ENCODE peak calls at places on chromosomes 12 and 14, in nine cellular contexts. I is stomach; A is upper lobe of left lung; V is tibial artery; P is uterus; J is cardiac muscle cell; Y is CD8-positive, alpha-beta T cell; G is neural progenitor cell; O is left lung. Q is an unnamed sample.

GRCh38 chr12:48159976-48160525 is 2.7 kb upstream of the ASB8 start:
- DNase-seq in P (no peak), G (no peak), J (peak; percentile 29), V (no peak), I (no peak), O (no peak), Y (no peak), A (no peak), Q (no peak)

GRCh38 chr14:20530771-20531571 is 25.6 kb downstream of the RNASE10 start:
- DNase-seq in J (peak; percentile 65), G (peak; percentile 86), P (peak; percentile 63), Y (peak; percentile 80), O (peak; percentile 46), I (peak; percentile 73), V (peak; percentile 83), A (no peak), Q (peak; percentile 60)

GRCh38 chr12:75623631-75624118 is 112.3 kb upstream of the KRR1 start:
- DNase-seq in Y (no peak), A (no peak), P (no peak), I (no peak), V (no peak), G (no peak), O (no peak), J (peak; percentile 68), Q (no peak)

GRCh38 chr12:40622246-40622838 is 69.9 kb upstream of the CNTN1 start:
- DNase-seq in O (no peak), G (peak; percentile 69), J (peak; percentile 46), Y (no peak), A (no peak), V (peak; percentile 60), P (peak; percentile 40), I (peak; percentile 55), Q (peak; percentile 5)

GRCh38 chr12:131784909-131785762 is 43.1 kb upstream of the MMP17 start:
- DNase-seq in P (no peak), A (no peak), O (no peak), V (no peak), I (no peak), J (no peak), G (no peak), Y (no peak), Q (no peak)

GRCh38 chr12:124398578-124399227 is 103.8 kb downstream of the RFLNA start:
- DNase-seq in O (no peak), A (no peak), J (peak; percentile 71), P (peak; percentile 89), Y (no peak), I (peak; percentile 48), G (no peak), V (peak; percentile 95), Q (peak; percentile 78)

GRCh38 chr12:29309320-29309902 is 71.6 kb downstream of the ERGIC2 start:
- DNase-seq in O (no peak), P (no peak), A (no peak), Y (no peak), J (peak; percentile 55), V (no peak), G (no peak), I (no peak), Q (no peak)

GRCh38 chr12:131136539-131136872 is 182.8 kb downstream of the ADGRD1 start:
- DNase-seq in G (no peak), Y (peak; percentile 47), O (no peak), A (peak; percentile 56), V (no peak), I (no peak), P (no peak), J (no peak), Q (no peak)

GRCh38 chr14:87628129-87628528 is 364.9 kb downstream of the GALC start:
- DNase-seq in J (peak; percentile 27), Y (no peak), O (peak; percentile 35), P (peak; percentile 49), G (peak; percentile 90), I (no peak), V (peak; percentile 74), A (no peak), Q (no peak)

GRCh38 chr12:128267651-128268347 is 829 bp downstream of the TMEM132C start:
- DNase-seq in G (peak; percentile 57), A (no peak), O (no peak), P (peak; percentile 16), V (no peak), I (no peak), J (no peak), Y (no peak), Q (no peak)

GRCh38 chr12:159131-159782 is 54.7 kb downstream of the SLC6A12 start:
- DNase-seq in I (no peak), G (peak; percentile 51), P (no peak), V (no peak), Y (no peak), O (no peak), J (no peak), A (no peak), Q (no peak)

GRCh38 chr14:104889374-104889755 is 24.3 kb downstream of the CEP170B start:
- DNase-seq in G (peak; percentile 42), J (no peak), P (no peak), A (peak; percentile 76), V (no peak), O (peak; percentile 30), I (no peak), Y (no peak), Q (no peak)

GRCh38 chr12:30847259-30847658 is 79.3 kb upstream of the TSPAN11 start:
- DNase-seq in A (no peak), J (peak; percentile 82), I (no peak), G (peak; percentile 83), V (no peak), Y (no peak), P (no peak), O (no peak), Q (no peak)

GRCh38 chr14:22168092-22168955 is 420.7 kb downstream of the DAD1 start:
- DNase-seq in G (no peak), P (no peak), O (no peak), Y (no peak), J (peak; percentile 8), V (no peak), I (no peak), A (no peak), Q (no peak)

GRCh38 chr12:88579941-88580871 is at the start of gene KITLG:
- DNase-seq in J (peak; percentile 93), I (peak; percentile 90), G (peak; percentile 93), Y (no peak), O (peak; percentile 85), A (peak; percentile 95), P (peak; percentile 80), V (peak; percentile 81), Q (peak; percentile 86)

GRCh38 chr12:128316078-128316477 is 49.1 kb downstream of the TMEM132C start:
- DNase-seq in I (no peak), A (no peak), O (no peak), J (no peak), Y (no peak), G (no peak), V (no peak), P (no peak), Q (no peak)

GRCh38 chr14:104758981-104759975 is 6.3 kb downstream of the SIVA1 start:
- DNase-seq in J (no peak), Y (no peak), I (no peak), V (no peak), P (no peak), G (no peak), O (no peak), A (peak; percentile 74), Q (no peak)

GRCh38 chr12:1608783-1609119 is 14.4 kb upstream of the FBXL14 start:
- DNase-seq in I (no peak), P (no peak), O (no peak), J (peak; percentile 46), G (no peak), Y (no peak), V (no peak), A (no peak), Q (no peak)

GRCh38 chr12:132342322-132342721 is 12.9 kb upstream of the GALNT9 start:
- DNase-seq in P (no peak), G (peak; percentile 63), J (no peak), Y (no peak), O (no peak), A (peak; percentile 45), I (no peak), V (no peak), Q (no peak)

GRCh38 chr12:92402415-92402814 is 256.8 kb upstream of the BTG1 start:
- DNase-seq in G (no peak), A (no peak), I (no peak), Y (no peak), P (no peak), J (no peak), V (no peak), O (no peak), Q (no peak)
- H3K27ac ChIP-seq in G (no peak overlapping the region), A (no peak overlapping the region), I (no peak overlapping the region), Y (no peak overlapping the region), P (no peak overlapping the region), J (no peak overlapping the region), V (no peak overlapping the region), O (no peak overlapping the region), Q (no peak overlapping the region)

DNA sequence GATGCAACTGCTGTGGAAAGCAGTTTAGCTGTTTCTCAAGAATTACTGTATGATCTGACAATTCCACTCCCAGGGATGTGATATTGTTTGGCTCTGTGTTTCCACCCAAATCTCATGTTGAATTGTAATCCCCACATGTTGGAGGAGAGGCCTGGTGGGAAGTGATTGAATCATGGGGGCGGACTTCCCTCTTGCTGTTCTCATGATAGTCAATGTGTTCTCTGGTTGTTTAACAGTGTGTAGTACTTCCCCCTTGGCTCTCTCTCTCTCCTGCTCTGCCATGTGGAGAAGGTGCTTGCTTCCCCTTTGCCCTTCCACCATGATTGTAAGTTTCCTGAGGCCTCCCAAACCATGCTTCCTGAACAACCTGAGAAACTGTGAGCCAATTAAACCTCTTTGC is 93.4 kb upstream of the CPM start:
- DNase-seq in I (no peak), O (no peak), G (no peak), Y (no peak), V (no peak), J (no peak), P (no peak), A (no peak), Q (no peak)
- TF ChIP-seq CTCF in I (no peak), O (no peak), G (no peak), Y (no peak), V (no peak), J (no peak), P (no peak), A (no peak), Q (no peak)

DNA sequence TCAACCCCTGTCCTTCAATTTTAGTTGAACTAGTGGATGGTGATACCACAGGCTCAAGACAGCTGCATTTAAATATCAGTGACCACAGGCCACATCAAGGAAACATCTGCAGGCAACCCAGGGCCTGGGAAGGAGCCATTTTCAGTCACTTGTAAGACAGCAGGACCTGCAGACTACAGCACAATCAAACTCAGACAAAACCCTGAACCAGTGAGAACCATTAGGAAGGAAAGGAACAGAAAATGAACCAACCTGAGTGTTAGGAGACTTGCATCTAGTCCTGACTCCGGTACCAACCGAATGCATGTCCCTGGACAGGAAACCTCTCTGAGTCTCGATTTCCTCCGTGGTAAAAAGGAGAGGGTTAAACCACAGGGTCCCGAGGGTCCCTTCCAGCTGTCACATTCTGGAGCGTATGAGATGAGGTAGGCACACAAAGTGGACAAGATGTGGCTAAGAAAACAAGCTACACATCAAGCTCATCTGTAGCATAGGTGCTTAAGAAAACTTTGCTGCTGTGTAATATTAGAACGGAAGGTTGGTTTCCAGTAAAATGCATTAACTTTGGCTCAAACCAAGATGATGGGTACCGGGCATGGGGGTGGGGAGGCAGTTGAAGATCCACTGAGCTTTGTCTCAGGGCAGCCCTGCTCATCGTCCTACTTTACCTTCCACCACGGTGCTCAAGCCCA is 1.6 kb upstream of the CDKN1B start:
- DNase-seq in A (no peak), O (no peak), V (no peak), P (no peak), I (no peak), J (no peak), Y (peak; percentile 63), G (no peak), Q (peak; percentile 18)
- H3K4me3 ChIP-seq in A (peak overlapping the region; percentile 73), O (no peak overlapping the region), V (peak overlapping the region; percentile 83), P (no peak overlapping the region), I (peak overlapping the region; percentile 91), J (no peak overlapping the region), Y (peak overlapping the region; percentile 96), G (peak overlapping the region; percentile 98), Q (peak overlapping the region; percentile 64)

GRCh38 chr14:90402009-90402408 is 5.2 kb downstream of the CALM1 start:
- DNase-seq in P (no peak), J (no peak), O (no peak), Y (no peak), G (no peak), I (no peak), V (no peak), A (no peak), Q (no peak)
- H3K27ac ChIP-seq in P (no peak overlapping the region), J (no peak overlapping the region), O (no peak overlapping the region), Y (no peak overlapping the region), G (no peak overlapping the region), I (no peak overlapping the region), V (peak overlapping the region; percentile 33), A (no peak overlapping the region), Q (no peak overlapping the region)

Q was measured in heart right ventricle.